ENCODE peak calls at places on chromosome 5, in seven cellular contexts. M is GM20000, X is hypothalamus, A is HFFc6, T is Kasumi-1, C is lung, V is HTR-8/SVneo. K is an unnamed sample.

GRCh38 chr5:141182248-141182647 is at the start of gene PCDHB16:
- DNase-seq in A (peak; percentile 62), M (no peak), X (peak; percentile 7), C (no peak), T (no peak), V (no peak), K (peak; percentile 8)

GRCh38 chr5:16726538-16726946 is 109.7 kb upstream of the RETREG1 start:
- DNase-seq in M (no peak), V (no peak), A (no peak), T (peak; percentile 87), X (no peak), C (no peak), K (no peak)

GRCh38 chr5:172722309-172722815 is 48.6 kb downstream of the DUSP1 start:
- DNase-seq in X (no peak), V (no peak), M (no peak), A (no peak), T (no peak), C (no peak), K (no peak)

GRCh38 chr5:132243366-132243977 is 14.0 kb upstream of the PDLIM4 start:
- DNase-seq in X (no peak), V (no peak), A (no peak), C (no peak), T (no peak), M (no peak), K (no peak)

GRCh38 chr5:180439911-180440769 is 54.0 kb upstream of the CNOT6 start:
- DNase-seq in V (no peak), T (no peak), A (no peak), C (no peak), X (no peak), M (no peak), K (no peak)

GRCh38 chr5:122126177-122126701 is 3.1 kb upstream of the ZNF474 start:
- DNase-seq in M (no peak), A (peak; percentile 61), X (no peak), C (no peak), T (no peak), V (peak; percentile 2), K (no peak)

GRCh38 chr5:45694255-45694834 is 1.8 kb downstream of the HCN1 start:
- DNase-seq in A (no peak), M (no peak), T (peak; percentile 10), C (no peak), V (no peak), X (no peak), K (no peak)

GRCh38 chr5:1681955-1682354 is 117.7 kb downstream of the MRPL36 start:
- DNase-seq in V (no peak), T (no peak), X (no peak), A (no peak), M (no peak), C (no peak), K (no peak)

GRCh38 chr5:10586008-10586407 is 22.1 kb downstream of the ANKRD33B start:
- DNase-seq in A (no peak), V (no peak), T (no peak), X (no peak), M (no peak), C (no peak), K (no peak)

GRCh38 chr5:78300464-78301045 is 6.1 kb upstream of the AP3B1 start:
- DNase-seq in M (no peak), T (peak; percentile 56), X (no peak), A (peak; percentile 4), V (no peak), C (no peak), K (no peak)

GRCh38 chr5:16464664-16465543 is 696 bp downstream of the ZNF622 start:
- DNase-seq in C (no peak), T (peak; percentile 19), V (no peak), X (no peak), M (no peak), A (no peak), K (no peak)

GRCh38 chr5:111254613-111255012 is 30.4 kb downstream of the CAMK4 start:
- DNase-seq in X (no peak), M (peak; percentile 71), C (no peak), A (no peak), T (no peak), V (no peak), K (no peak)

GRCh38 chr5:114055810-114056476 is 305.9 kb upstream of the KCNN2 start:
- DNase-seq in T (no peak), C (no peak), V (no peak), M (no peak), A (no peak), X (peak; percentile 4), K (no peak)

GRCh38 chr5:106940986-106941385 is 729.8 kb downstream of the EFNA5 start:
- DNase-seq in X (no peak), V (no peak), C (no peak), A (no peak), T (no peak), M (no peak), K (no peak)

GRCh38 chr5:9698125-9698848 is 68.1 kb upstream of the TAS2R1 start:
- DNase-seq in X (no peak), A (peak; percentile 54), V (peak; percentile 30), T (no peak), M (no peak), C (no peak), K (no peak)

GRCh38 chr5:154422298-154422697 is 23.5 kb upstream of the SAP30L start:
- DNase-seq in V (no peak), A (no peak), X (no peak), T (no peak), C (no peak), M (no peak), K (no peak)

GRCh38 chr5:13505326-13505725 is 439.2 kb downstream of the DNAH5 start:
- DNase-seq in M (no peak), A (no peak), X (no peak), T (no peak), C (no peak), V (no peak), K (no peak)

GRCh38 chr5:32583582-32584232 is 1.6 kb upstream of the SUB1 start:
- DNase-seq in C (no peak), M (peak; percentile 69), T (no peak), X (no peak), A (no peak), V (no peak), K (no peak)

GRCh38 chr5:163350083-163350482 is 87.3 kb upstream of the CCNG1 start:
- DNase-seq in M (no peak), V (no peak), X (no peak), T (no peak), A (no peak), C (no peak), K (no peak)

GRCh38 chr5:95720094-95720793 is 10.9 kb upstream of the RHOBTB3 start:
- DNase-seq in A (no peak), M (no peak), V (no peak), C (no peak), T (no peak), X (no peak), K (no peak)

GRCh38 chr5:148791334-148791667 is 35.1 kb upstream of the ADRB2 start:
- DNase-seq in T (no peak), M (peak; percentile 39), C (no peak), V (no peak), A (peak; percentile 38), X (no peak), K (no peak)

GRCh38 chr5:103525366-103525765 is 37.2 kb downstream of the NUDT12 start:
- DNase-seq in T (no peak), C (no peak), M (no peak), X (no peak), V (no peak), A (no peak), K (no peak)

GRCh38 chr5:65034029-65034781 is 265.5 kb downstream of the CWC27 start:
- DNase-seq in X (no peak), C (no peak), V (no peak), M (no peak), A (no peak), T (no peak), K (no peak)